ENCODE peak calls at places on chromosomes 16 and 17, in eight cellular contexts. U is activated CD4-positive, alpha-beta memory T cell treated with anti-CD3 and anti-CD28 coated beads for 36 hours; Q is NCI-H226; A is EH; F is NCI-H460; J is CD8-positive, alpha-beta memory T cell; V is Right ventricle myocardium superior; H is mucosa of descending colon. X is an unnamed sample.

GRCh38 chr16:56087636-56088035 is 103.7 kb upstream of the GNAO1 start:
- DNase-seq in U (no peak), Q (no peak), A (no peak), F (no peak), J (no peak), V (no peak), H (no peak), X (no peak)

GRCh38 chr16:66127459-66128362 is 238.8 kb upstream of the CDH5 start:
- DNase-seq in U (no peak), Q (no peak), A (peak; percentile 22), F (no peak), J (no peak), V (peak; percentile 49), H (no peak), X (no peak)

GRCh38 chr16:15704545-15704987 is 54.5 kb downstream of the NDE1 start:
- DNase-seq in U (peak; percentile 83), Q (peak; percentile 10), A (peak; percentile 74), F (peak; percentile 74), J (peak; percentile 60), V (peak; percentile 81), H (no peak), X (peak; percentile 62)

GRCh38 chr17:34354637-34355036 is 1.6 kb upstream of the CCL13 start:
- DNase-seq in U (no peak), Q (no peak), A (peak; percentile 73), F (no peak), J (no peak), V (no peak), H (no peak), X (no peak)

GRCh38 chr16:86680137-86680536 is 101.8 kb downstream of the FOXL1 start:
- DNase-seq in U (no peak), Q (peak; percentile 51), A (peak; percentile 96), F (no peak), J (no peak), V (no peak), H (no peak), X (no peak)

GRCh38 chr17:50311483-50311882 is 34.4 kb upstream of the XYLT2 start:
- DNase-seq in U (no peak), Q (no peak), A (no peak), F (no peak), J (no peak), V (no peak), H (no peak), X (no peak)

GRCh38 chr17:56098746-56099145 is 54.5 kb upstream of the ANKFN1 start:
- DNase-seq in U (no peak), Q (no peak), A (no peak), F (no peak), J (no peak), V (no peak), H (no peak), X (no peak)

GRCh38 chr17:78341559-78342437 is 18.1 kb downstream of the SOCS3 start:
- DNase-seq in U (no peak), Q (peak; percentile 78), A (peak; percentile 85), F (peak; percentile 86), J (no peak), V (peak; percentile 91), H (peak; percentile 85), X (peak; percentile 36)

GRCh38 chr17:12821376-12821940 is 32.2 kb downstream of the ARHGAP44 start:
- DNase-seq in U (no peak), Q (no peak), A (peak; percentile 8), F (no peak), J (no peak), V (no peak), H (no peak), X (no peak)

GRCh38 chr17:46053911-46054534 is 55.0 kb downstream of the STH start:
- DNase-seq in U (no peak), Q (peak; percentile 32), A (peak; percentile 79), F (no peak), J (no peak), V (no peak), H (no peak), X (no peak)

GRCh38 chr16:14608604-14609003 is 21.5 kb downstream of the PARN start:
- DNase-seq in U (no peak), Q (no peak), A (no peak), F (no peak), J (no peak), V (no peak), H (no peak), X (no peak)

GRCh38 chr16:72836985-72837384 is 210.9 kb downstream of the ZFHX3 start:
- DNase-seq in U (no peak), Q (no peak), A (no peak), F (no peak), J (no peak), V (no peak), H (no peak), X (no peak)

GRCh38 chr16:30924086-30924714 is 828 bp downstream of the FBXL19 start:
- DNase-seq in U (peak; percentile 35), Q (no peak), A (no peak), F (no peak), J (no peak), V (no peak), H (peak; percentile 73), X (no peak)

GRCh38 chr17:67378444-67379250 is 1.6 kb downstream of the PITPNC1 start:
- DNase-seq in U (peak; percentile 87), Q (peak; percentile 66), A (peak; percentile 84), F (peak; percentile 68), J (peak; percentile 85), V (peak; percentile 87), H (peak; percentile 83), X (peak; percentile 87)

GRCh38 chr17:75771334-75772281 is 6.6 kb upstream of the GALK1 start:
- DNase-seq in U (no peak), Q (no peak), A (peak; percentile 25), F (no peak), J (no peak), V (no peak), H (peak; percentile 22), X (no peak)

X was measured in stimulated activated naive CD4-positive, alpha-beta T cell.